ENCODE peak calls at places on chromosomes 3 and 15, in five cellular contexts. W is mesendoderm, M is fibroblast of pulmonary artery, N is body of pancreas, I is esophagus squamous epithelium. X is an unnamed sample.

GRCh38 chr3:123799544-123800351 is 84.4 kb downstream of the MYLK start:
- DNase-seq in W (peak), M (no peak), N (no peak), I (no peak), X (no peak)

GRCh38 chr3:100245932-100246331 is 14.9 kb upstream of the TBC1D23 start:
- DNase-seq in I (no peak), M (no peak), W (no peak), N (no peak), X (no peak)

GRCh38 chr3:68447885-68448284 is 484.5 kb downstream of the TAFA4 start:
- DNase-seq in M (no peak), W (peak), I (no peak), N (no peak), X (no peak)

GRCh38 chr3:107665351-107665750 is 142.6 kb downstream of the BBX start:
- DNase-seq in W (no peak), M (no peak), N (no peak), I (no peak), X (no peak)

GRCh38 chr3:139434764-139435291 is 41.5 kb downstream of the RBP2 start:
- DNase-seq in M (peak), W (peak), N (no peak), I (no peak), X (no peak)

GRCh38 chr3:11377726-11378125 is 105.5 kb downstream of the ATG7 start:
- DNase-seq in M (no peak), W (no peak), N (no peak), I (no peak), X (no peak)

GRCh38 chr15:74428442-74428787 is 5.3 kb downstream of the SEMA7A start:
- DNase-seq in N (no peak), I (no peak), W (no peak), M (no peak), X (no peak)

GRCh38 chr15:25690673-25691543 is 172.2 kb downstream of the ATP10A start:
- DNase-seq in N (no peak), W (no peak), I (no peak), M (peak), X (no peak)

GRCh38 chr3:169264711-169265110 is 398.8 kb downstream of the MECOM start:
- DNase-seq in W (no peak), I (no peak), M (peak), N (peak), X (peak)

GRCh38 chr15:62163847-62164499 is 1.1 kb downstream of the C2CD4B start:
- DNase-seq in W (peak), M (peak), I (no peak), N (peak), X (no peak)

GRCh38 chr3:151171145-151171544 is 31.9 kb downstream of the GPR171 start:
- DNase-seq in N (no peak), W (no peak), I (no peak), M (no peak), X (no peak)

GRCh38 chr3:185766645-185767323 is 58.1 kb downstream of the IGF2BP2 start:
- DNase-seq in N (no peak), W (no peak), M (no peak), I (no peak), X (no peak)

GRCh38 chr3:138898301-138898700 is 48.6 kb downstream of the FOXL2 start:
- DNase-seq in N (no peak), I (no peak), W (no peak), M (peak), X (peak)

GRCh38 chr15:70475921-70476320 is 287.4 kb downstream of the UACA start:
- DNase-seq in W (no peak), N (no peak), I (no peak), M (no peak), X (no peak)

DNA sequence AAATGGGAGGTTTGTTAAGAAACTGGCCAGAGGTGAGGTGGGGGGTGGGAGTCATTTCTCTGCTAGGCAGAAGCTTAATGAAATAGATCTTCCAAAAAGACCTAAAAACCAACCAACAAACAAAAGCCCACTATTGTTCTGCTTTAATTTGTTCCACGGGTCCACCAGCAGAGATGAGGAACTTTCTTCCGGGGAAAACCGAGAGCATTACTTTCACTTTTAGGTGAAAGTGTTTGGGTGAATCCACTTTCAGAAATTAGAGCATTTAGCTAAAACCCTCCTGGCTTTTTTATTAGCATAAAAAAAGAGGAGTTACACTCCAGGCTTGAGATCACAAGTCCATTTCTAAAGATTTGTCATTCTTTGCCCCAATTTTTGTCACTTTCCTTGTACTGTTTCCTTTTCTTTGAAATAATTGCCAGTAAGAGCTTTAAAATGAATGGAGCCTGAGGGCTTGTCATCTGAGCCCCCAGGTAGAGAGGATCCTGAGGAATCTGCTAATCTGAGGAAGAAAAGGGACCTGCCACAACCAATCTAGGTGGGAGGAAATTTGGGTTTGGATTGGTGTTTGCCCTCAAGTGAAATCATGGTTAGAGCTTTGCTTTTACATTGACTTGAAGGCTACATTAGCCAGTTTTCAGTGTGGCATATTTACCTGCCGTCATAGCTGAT is 667.6 kb downstream of the NAALADL2 start:
- DNase-seq in M (peak), I (no peak), W (peak), N (no peak), X (no peak)
- H3K4me3 ChIP-seq in M (peak), I (peak), W (no peak), N (peak), X (no peak)

GRCh38 chr15:53758412-53758811 is 1.1 kb downstream of the WDR72 start:
- DNase-seq in I (no peak), M (no peak), N (no peak), W (peak), X (no peak)
- H3K4me3 ChIP-seq in I (no peak), M (no peak), N (no peak), W (no peak), X (no peak)

GRCh38 chr3:152264378-152264777 is 4.4 kb upstream of the MBNL1 start:
- DNase-seq in M (no peak), N (no peak), W (no peak), I (no peak), X (no peak)

GRCh38 chr3:152269423-152270144 is 855 bp downstream of the MBNL1 start:
- DNase-seq in W (peak), N (peak), M (peak), I (no peak), X (peak)

GRCh38 chr3:152268501-152269422 is at the start of gene MBNL1:
- DNase-seq in M (peak), N (peak), I (peak), W (peak), X (peak)

GRCh38 chr3:152267831-152268500 is 763 bp upstream of the MBNL1 start:
- DNase-seq in N (no peak), I (no peak), W (no peak), M (peak), X (no peak)

DNA sequence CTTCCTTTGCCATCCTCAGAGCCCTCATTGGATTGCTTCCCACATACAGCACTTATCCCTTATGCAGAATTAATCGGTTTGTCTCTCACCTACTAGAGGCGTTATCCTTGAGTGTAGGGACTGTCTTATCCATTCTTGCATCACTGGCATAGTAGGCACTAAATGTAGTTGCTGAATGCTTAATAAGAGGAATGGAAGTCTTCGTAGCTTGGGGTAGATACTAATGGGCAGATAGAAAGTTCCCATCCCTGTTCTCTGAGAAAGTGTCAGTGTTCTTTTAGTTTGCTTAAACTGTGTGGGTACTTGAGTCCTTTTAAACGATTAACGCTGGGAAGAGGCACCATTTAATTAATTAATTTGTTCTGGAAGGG is 1.4 kb upstream of the MBNL1 start:
- DNase-seq in M (no peak), W (peak), N (no peak), I (no peak), X (no peak)
- H3K4me3 ChIP-seq in M (no peak), W (no peak), N (no peak), I (peak), X (no peak)

GRCh38 chr3:179452872-179453271 is 1.6 kb upstream of the GNB4 start:
- DNase-seq in N (no peak), I (no peak), W (no peak), M (peak), X (no peak)

GRCh38 chr3:179451335-179452165 is at the start of gene GNB4:
- DNase-seq in W (peak), I (peak), N (peak), M (peak), X (no peak)

GRCh38 chr3:179453967-179454366 is 2.7 kb upstream of the GNB4 start:
- DNase-seq in W (no peak), N (no peak), I (no peak), M (no peak), X (no peak)

GRCh38 chr3:179450901-179451334 is 352 bp downstream of the GNB4 start:
- DNase-seq in M (peak), W (peak), N (peak), I (no peak), X (no peak)

GRCh38 chr3:179452166-179452544 is 885 bp upstream of the GNB4 start:
- DNase-seq in I (no peak), W (peak), M (peak), N (no peak), X (no peak)
- H3K4me3 ChIP-seq in I (peak), W (no peak), M (peak), N (no peak), X (no peak)

DNA sequence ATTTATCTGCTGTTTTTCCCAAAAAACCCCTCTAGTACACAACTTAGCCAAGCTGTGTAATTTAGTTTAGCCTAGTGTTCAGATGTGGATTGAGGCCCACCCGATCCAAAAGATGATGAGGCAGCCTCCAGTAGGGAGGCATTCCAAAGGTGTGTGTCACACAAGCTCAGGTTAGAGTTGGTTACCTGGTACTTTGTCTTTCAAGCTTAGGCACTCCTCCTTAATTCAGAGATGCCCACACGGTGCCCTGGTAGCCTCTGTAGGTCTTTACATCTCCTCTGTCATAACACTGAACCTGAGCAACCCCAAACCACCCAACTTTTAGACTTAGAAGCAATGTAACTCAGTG is 284.7 kb upstream of the RARB start:
- DNase-seq in I (no peak), N (no peak), M (no peak), W (peak), X (no peak)
- H3K4me3 ChIP-seq in I (no peak), N (no peak), M (no peak), W (no peak), X (no peak)

DNA sequence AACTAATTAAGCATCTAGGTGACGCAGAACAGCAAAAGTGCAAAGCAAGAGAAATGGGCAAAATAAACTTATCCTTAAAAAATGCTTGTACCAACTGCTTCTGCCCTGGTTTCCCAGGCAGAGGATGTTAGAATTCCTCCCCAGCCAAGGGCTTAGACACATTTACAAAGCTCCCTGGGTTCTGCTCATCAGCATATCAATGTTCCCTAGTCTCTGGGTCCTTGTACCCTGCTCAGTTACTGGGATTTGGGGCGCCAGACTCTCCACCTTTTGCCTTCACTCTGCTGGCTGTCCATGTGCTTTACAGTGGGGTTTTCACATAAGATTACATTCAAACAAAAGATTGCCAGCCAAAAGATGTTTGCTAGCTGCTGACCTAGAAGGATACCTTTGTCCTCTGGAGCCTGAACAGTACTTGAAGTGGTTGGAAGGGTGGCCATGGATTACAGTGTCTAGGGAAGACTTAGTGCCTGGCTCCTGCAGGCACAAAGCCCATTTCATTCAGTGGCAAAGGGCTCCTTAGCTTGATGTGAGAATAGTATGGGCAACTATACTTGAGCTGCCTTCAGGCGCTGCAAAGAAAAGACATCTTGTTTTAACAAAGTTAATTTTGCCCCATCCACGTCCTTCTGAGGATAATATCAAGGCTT is 69.5 kb downstream of the ARNT2 start:
- DNase-seq in N (no peak), M (no peak), I (no peak), W (no peak), X (no peak)
- H3K4me3 ChIP-seq in N (no peak), M (no peak), I (no peak), W (no peak), X (no peak)

GRCh38 chr3:40713306-40713705 is 188.5 kb downstream of the ZNF621 start:
- DNase-seq in I (no peak), M (no peak), N (no peak), W (no peak), X (peak)
- H3K4me3 ChIP-seq in I (no peak), M (no peak), N (no peak), W (no peak), X (no peak)

DNA sequence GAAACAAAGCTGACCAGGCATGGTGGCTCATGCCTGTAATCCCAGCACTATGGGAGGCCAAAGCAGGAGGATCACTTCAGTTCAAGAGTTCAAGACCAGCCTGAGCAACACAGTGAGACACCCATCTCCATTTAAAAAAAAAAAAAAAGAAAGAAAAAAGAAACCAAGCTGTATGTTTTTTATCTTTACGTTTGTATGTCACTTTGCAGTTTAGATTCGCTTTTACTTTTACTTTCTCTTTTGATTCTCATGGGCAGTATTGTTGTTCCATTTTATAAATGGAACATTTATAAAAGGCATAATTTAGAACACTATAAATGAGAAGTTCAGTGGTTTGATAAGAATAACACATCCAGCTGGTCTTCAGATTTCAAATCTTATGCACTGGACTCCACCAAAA is 31.2 kb upstream of the TNIK start:
- DNase-seq in N (no peak), W (no peak), M (no peak), I (no peak), X (no peak)
- H3K4me3 ChIP-seq in N (no peak), W (no peak), M (no peak), I (peak), X (no peak)